ENCODE peak calls at places on chromosome 16, in four cellular contexts. D, V, O and Y are unnamed samples.

GRCh38 chr16:50371936-50372595 is 3.3 kb upstream of the BRD7 start:
- DNase-seq in O (peak; percentile 38), V (no peak), D (peak; percentile 71), Y (no peak)

GRCh38 chr16:27097671-27098275 is 31.0 kb downstream of the C16orf82 start:
- DNase-seq in V (no peak), D (no peak), O (no peak), Y (no peak)

GRCh38 chr16:22663389-22664064 is 150.4 kb upstream of the HS3ST2 start:
- DNase-seq in V (no peak), D (no peak), O (no peak), Y (no peak)

GRCh38 chr16:2663553-2664521 is 18.5 kb upstream of the KCTD5 start:
- DNase-seq in D (no peak), V (no peak), O (no peak), Y (no peak)

GRCh38 chr16:86085161-86085611 is 186.2 kb downstream of the IRF8 start:
- DNase-seq in D (no peak), O (no peak), V (no peak), Y (no peak)

GRCh38 chr16:57470683-57471082 is 8.2 kb downstream of the POLR2C start:
- DNase-seq in D (no peak), O (peak; percentile 80), V (no peak), Y (no peak)

GRCh38 chr16:30382398-30383015 is at the start of gene SEPTIN1:
- DNase-seq in O (no peak), D (no peak), V (peak; percentile 67), Y (peak; percentile 40)

GRCh38 chr16:1003551-1004347 is 22.2 kb downstream of the SOX8 start:
- DNase-seq in O (no peak), V (no peak), D (no peak), Y (no peak)